ENCODE peak calls at places on chromosomes 13 and 19, in seven cellular contexts. X is EL; W is cardiac muscle cell; N is psoas muscle; C is stimulated activated CD4-positive, alpha-beta T cell treated with anti-CD3 and anti-CD28 coated beads, Interleukin-1b, Interleukin-23, amount 100 ng/mL, for 1 hour; K is GM12864; B is NAMALWA. O is an unnamed sample.

GRCh38 chr19:2059422-2060201 is 8.6 kb upstream of the MKNK2 start:
- DNase-seq in W (no peak), B (no peak), N (peak; percentile 94), X (peak; percentile 78), C (no peak), K (no peak), O (no peak)

GRCh38 chr19:14978377-14978776 is 1.3 kb downstream of the SLC1A6 start:
- DNase-seq in X (no peak), C (no peak), K (no peak), W (no peak), B (no peak), N (no peak), O (no peak)

GRCh38 chr13:50529154-50529882 is 314.2 kb downstream of the DLEU7 start:
- DNase-seq in K (no peak), W (peak; percentile 39), C (no peak), B (no peak), X (no peak), N (peak; percentile 90), O (peak; percentile 74)

GRCh38 chr19:52034051-52034728 is 6.0 kb upstream of the ZNF614 start:
- DNase-seq in B (no peak), W (no peak), X (no peak), C (no peak), N (no peak), K (no peak), O (no peak)

GRCh38 chr13:112253631-112254030 is 122.5 kb upstream of the SPACA7 start:
- DNase-seq in K (no peak), C (no peak), B (no peak), X (no peak), N (no peak), W (no peak), O (no peak)

GRCh38 chr19:1411255-1412191 is 4.1 kb downstream of the DAZAP1 start:
- DNase-seq in K (no peak), N (peak; percentile 90), C (no peak), X (peak; percentile 33), W (no peak), B (no peak), O (peak; percentile 82)

GRCh38 chr13:60787083-60787482 is 390.1 kb downstream of the TDRD3 start:
- DNase-seq in W (no peak), K (no peak), N (no peak), X (no peak), B (no peak), C (no peak), O (no peak)

GRCh38 chr13:23147827-23148226 is 33.0 kb upstream of the SGCG start:
- DNase-seq in N (no peak), C (no peak), W (no peak), X (no peak), K (no peak), B (no peak), O (no peak)

GRCh38 chr13:46171739-46172138 is 10.2 kb downstream of the LCP1 start:
- DNase-seq in N (no peak), K (no peak), B (no peak), X (no peak), C (no peak), W (no peak), O (no peak)

GRCh38 chr13:91228083-91228482 is 119.4 kb upstream of the MIR17HG start:
- DNase-seq in K (no peak), X (no peak), W (no peak), B (no peak), N (no peak), C (no peak), O (no peak)

GRCh38 chr13:111344471-111345191 is 24.2 kb downstream of the TEX29 start:
- DNase-seq in X (peak; percentile 76), W (peak; percentile 86), K (no peak), B (peak; percentile 45), N (peak; percentile 85), C (no peak), O (peak; percentile 53)

GRCh38 chr13:90027409-90027808 is 1320.1 kb upstream of the MIR17HG start:
- DNase-seq in W (no peak), X (no peak), B (no peak), K (no peak), N (no peak), C (no peak), O (no peak)

GRCh38 chr19:11018743-11019142 is 57.9 kb downstream of the SMARCA4 start:
- DNase-seq in X (no peak), W (no peak), N (no peak), K (no peak), C (no peak), B (no peak), O (no peak)

GRCh38 chr19:42422576-42423461 is 4.4 kb downstream of the LIPE start:
- DNase-seq in B (peak; percentile 78), C (no peak), K (no peak), N (peak; percentile 70), W (peak; percentile 53), X (no peak), O (no peak)

GRCh38 chr19:38318595-38319142 is 976 bp upstream of the KCNK6 start:
- DNase-seq in C (no peak), B (no peak), N (no peak), X (no peak), W (no peak), K (no peak), O (no peak)

GRCh38 chr13:99416411-99417121 is 84.7 kb upstream of the TM9SF2 start:
- DNase-seq in W (no peak), N (peak; percentile 39), C (no peak), K (no peak), X (no peak), B (no peak), O (no peak)

GRCh38 chr19:33052352-33052972 is 12.2 kb downstream of the RHPN2 start:
- DNase-seq in C (no peak), N (no peak), B (no peak), K (no peak), W (no peak), X (peak; percentile 38), O (no peak)

GRCh38 chr13:43804461-43805070 is 17.8 kb upstream of the ENOX1 start:
- DNase-seq in C (no peak), B (peak; percentile 79), X (peak; percentile 75), W (peak; percentile 76), N (no peak), K (peak; percentile 21), O (peak; percentile 28)

GRCh38 chr19:1749373-1750342 is 3.6 kb upstream of the ONECUT3 start:
- DNase-seq in B (no peak), K (no peak), C (no peak), W (no peak), N (no peak), X (no peak), O (no peak)

GRCh38 chr19:33690461-33691427 is 69.0 kb downstream of the CHST8 start:
- DNase-seq in X (no peak), C (no peak), N (no peak), K (no peak), W (no peak), B (no peak), O (no peak)

GRCh38 chr13:99003851-99004471 is 26.1 kb upstream of the DOCK9 start:
- DNase-seq in X (no peak), K (no peak), W (no peak), C (no peak), N (no peak), B (no peak), O (no peak)

GRCh38 chr13:51761638-51762350 is 42.2 kb downstream of the DHRS12 start:
- DNase-seq in W (peak; percentile 63), X (peak; percentile 21), K (no peak), N (no peak), C (no peak), B (no peak), O (peak; percentile 26)

GRCh38 chr19:3361384-3362216 is 4.8 kb upstream of the NFIC start:
- DNase-seq in B (no peak), W (no peak), C (no peak), K (no peak), X (no peak), N (peak; percentile 51), O (no peak)

GRCh38 chr19:54415208-54415900 is at the start of gene TTYH1:
- DNase-seq in B (no peak), W (no peak), X (no peak), N (no peak), K (no peak), C (no peak), O (no peak)

GRCh38 chr13:110309159-110309476 is 2.0 kb downstream of the COL4A2 start:
- DNase-seq in B (no peak), W (no peak), N (no peak), X (no peak), C (no peak), K (no peak), O (no peak)

GRCh38 chr13:113860579-113861432 is 3.1 kb downstream of the GAS6 start:
- DNase-seq in K (no peak), B (no peak), X (no peak), C (no peak), N (no peak), W (peak; percentile 70), O (no peak)

GRCh38 chr13:63680704-63681103 is 2265.1 kb upstream of the PCDH20 start:
- DNase-seq in B (no peak), C (no peak), N (no peak), X (no peak), K (no peak), W (no peak), O (no peak)

GRCh38 chr13:110617326-110618072 is 2.2 kb downstream of the NAXD start:
- DNase-seq in C (no peak), X (peak; percentile 40), N (no peak), K (no peak), B (peak; percentile 22), W (no peak), O (peak; percentile 79)

GRCh38 chr19:42540071-42540553 is 11.8 kb upstream of the CEACAM1 start:
- DNase-seq in N (no peak), W (no peak), C (no peak), X (no peak), B (no peak), K (no peak), O (no peak)

GRCh38 chr19:407501-408440 is 1.2 kb downstream of the C2CD4C start:
- DNase-seq in N (peak; percentile 40), B (no peak), X (no peak), K (no peak), W (no peak), C (no peak), O (no peak)

GRCh38 chr13:95677564-95678386 is 836 bp downstream of the DNAJC3 start:
- DNase-seq in X (peak; percentile 44), B (peak; percentile 29), K (no peak), W (peak; percentile 14), N (no peak), C (no peak), O (peak; percentile 45)

GRCh38 chr19:49567722-49568454 is 12.5 kb downstream of the NOSIP start:
- DNase-seq in X (no peak), C (no peak), K (no peak), B (no peak), W (no peak), N (no peak), O (no peak)

GRCh38 chr19:6126335-6126974 is 9.0 kb upstream of the ACSBG2 start:
- DNase-seq in K (peak; percentile 43), W (peak; percentile 41), N (no peak), X (peak; percentile 73), B (peak; percentile 81), C (no peak), O (peak; percentile 47)

GRCh38 chr19:46614114-46614701 is 10.7 kb downstream of the PTGIR start:
- DNase-seq in K (no peak), B (peak; percentile 83), N (peak; percentile 90), C (no peak), W (peak; percentile 90), X (peak; percentile 78), O (peak; percentile 85)

GRCh38 chr13:22926176-22927007 is 254.4 kb upstream of the SGCG start:
- DNase-seq in C (no peak), B (no peak), N (peak; percentile 92), X (no peak), K (no peak), W (peak; percentile 2), O (peak; percentile 33)

O was measured in AG08396.